ENCODE peak calls at places on chromosome 5, in eight cellular contexts. W, O, R, S, A, T, F and Z are unnamed samples.
A peak's percentile ranks its signal among the peaks of the same experiment; 100 is the strongest.

GRCh38 chr5:40823459-40823858 is 11.6 kb downstream of the RPL37 start:
- DNase-seq in T (no peak), S (no peak), F (no peak), O (no peak), A (no peak), R (no peak), W (no peak), Z (no peak)

GRCh38 chr5:1882337-1883119 is at the start of gene IRX4:
- DNase-seq in F (peak; percentile 32), A (no peak), S (no peak), R (no peak), T (no peak), O (no peak), W (no peak), Z (no peak)

GRCh38 chr5:138354926-138355378 is 2.5 kb downstream of the KDM3B start:
- DNase-seq in A (no peak), W (peak; percentile 74), R (peak; percentile 53), T (peak; percentile 85), O (peak; percentile 33), F (peak; percentile 93), S (no peak), Z (peak; percentile 27)

GRCh38 chr5:113234546-113234945 is 200.2 kb downstream of the TSSK1B start:
- DNase-seq in T (no peak), W (no peak), R (no peak), A (no peak), S (no peak), F (no peak), O (no peak), Z (no peak)

GRCh38 chr5:44638286-44638869 is 170.4 kb upstream of the MRPS30 start:
- DNase-seq in R (no peak), T (no peak), A (no peak), W (no peak), O (no peak), F (no peak), S (no peak), Z (no peak)

GRCh38 chr5:137753227-137753985 is 757 bp downstream of the HNRNPA0 start:
- DNase-seq in A (no peak), R (peak; percentile 56), S (no peak), F (no peak), W (no peak), O (peak; percentile 44), T (no peak), Z (peak; percentile 38)

GRCh38 chr5:89407053-89407452 is 524.1 kb upstream of the MEF2C start:
- DNase-seq in A (no peak), W (no peak), R (no peak), S (no peak), T (no peak), O (no peak), F (no peak), Z (no peak)

GRCh38 chr5:157266286-157267007 is 524 bp downstream of the CYFIP2 start:
- DNase-seq in A (no peak), R (peak; percentile 69), W (no peak), O (peak; percentile 61), F (no peak), S (no peak), T (no peak), Z (peak; percentile 76)

GRCh38 chr5:137563646-137564474 is 64.7 kb upstream of the SPOCK1 start:
- DNase-seq in F (peak; percentile 97), R (no peak), A (no peak), W (peak; percentile 75), S (no peak), O (no peak), T (peak; percentile 99), Z (no peak)

GRCh38 chr5:157548513-157549282 is 26.9 kb downstream of the ADAM19 start:
- DNase-seq in W (no peak), O (no peak), T (peak; percentile 96), S (no peak), A (no peak), F (peak; percentile 97), R (no peak), Z (no peak)

GRCh38 chr5:175329976-175330375 is 114.0 kb downstream of the DRD1 start:
- DNase-seq in S (no peak), T (no peak), F (no peak), R (no peak), A (no peak), W (no peak), O (no peak), Z (no peak)

GRCh38 chr5:112656456-112656855 is 81.2 kb upstream of the APC start:
- DNase-seq in T (no peak), S (no peak), O (no peak), W (no peak), R (no peak), A (no peak), F (no peak), Z (no peak)

GRCh38 chr5:132411382-132411925 is 41.9 kb downstream of the SLC22A5 start:
- DNase-seq in O (peak; percentile 47), S (no peak), F (no peak), W (no peak), R (peak; percentile 48), T (no peak), A (no peak), Z (peak; percentile 61)

GRCh38 chr5:132365213-132365612 is 4.3 kb upstream of the SLC22A5 start:
- DNase-seq in O (no peak), R (no peak), W (peak; percentile 86), F (peak; percentile 57), A (no peak), T (peak; percentile 43), S (no peak), Z (no peak)

GRCh38 chr5:177301503-177302165 is 1.9 kb downstream of the RAB24 start:
- DNase-seq in W (no peak), R (no peak), O (peak; percentile 39), A (no peak), S (peak; percentile 86), F (peak; percentile 30), T (no peak), Z (no peak)

GRCh38 chr5:54742417-54742889 is 224.9 kb downstream of the SNX18 start:
- DNase-seq in T (peak; percentile 63), A (no peak), W (peak; percentile 49), S (no peak), R (no peak), F (peak; percentile 61), O (no peak), Z (no peak)

GRCh38 chr5:75948441-75948840 is 134.7 kb upstream of the SV2C start:
- DNase-seq in W (no peak), R (no peak), A (no peak), S (no peak), O (no peak), F (no peak), T (no peak), Z (no peak)

GRCh38 chr5:159099049-159099760 is 511 bp downstream of the EBF1 start:
- DNase-seq in S (peak; percentile 39), A (no peak), F (peak; percentile 38), T (peak; percentile 59), O (peak; percentile 57), W (peak; percentile 11), R (peak; percentile 65), Z (peak; percentile 58)

GRCh38 chr5:14665949-14666741 is 1.6 kb downstream of the OTULIN start:
- DNase-seq in S (no peak), O (peak; percentile 28), T (no peak), F (peak; percentile 52), W (no peak), R (peak; percentile 60), A (no peak), Z (peak; percentile 61)

GRCh38 chr5:142845954-142846398 is 75.8 kb downstream of the ARHGAP26 start:
- DNase-seq in W (no peak), A (no peak), F (no peak), R (no peak), O (no peak), S (no peak), T (no peak), Z (no peak)

GRCh38 chr5:172564187-172564586 is 76.9 kb upstream of the NEURL1B start:
- DNase-seq in W (no peak), R (no peak), F (no peak), S (peak; percentile 94), A (no peak), T (no peak), O (no peak), Z (no peak)

GRCh38 chr5:76046761-76047160 is 36.4 kb upstream of the SV2C start:
- DNase-seq in F (no peak), A (no peak), T (no peak), O (no peak), R (no peak), W (no peak), S (no peak), Z (no peak)

GRCh38 chr5:15499528-15500325 is at the start of gene FBXL7:
- DNase-seq in A (no peak), O (no peak), F (peak; percentile 72), W (no peak), R (peak; percentile 6), T (peak; percentile 77), S (no peak), Z (peak; percentile 75)